ENCODE peak calls at places on chromosomes 6 and 20, in seven cellular contexts. G is ecto neural progenitor cell, C is right lobe of liver, K is hepatocyte, A is psoas muscle, V is putamen, J is COR-L47. N is an unnamed sample.

GRCh38 chr6:98844244-98845161 is 10.1 kb downstream of the POU3F2 start:
- DNase-seq in G (peak; percentile 76), C (no peak), K (no peak), A (no peak), V (peak; percentile 40), J (peak; percentile 12), N (no peak)

GRCh38 chr6:159229526-159229925 is 60.3 kb downstream of the FNDC1 start:
- DNase-seq in G (no peak), C (no peak), K (no peak), A (no peak), V (no peak), J (no peak), N (no peak)

GRCh38 chr20:62577447-62577846 is 64.9 kb upstream of the SLCO4A1 start:
- DNase-seq in G (no peak), C (no peak), K (no peak), A (peak; percentile 73), V (no peak), J (no peak), N (no peak)

GRCh38 chr6:146857180-146857959 is 258.6 kb downstream of the ADGB start:
- DNase-seq in G (peak; percentile 87), C (peak; percentile 84), K (peak; percentile 90), A (peak; percentile 92), V (peak; percentile 87), J (peak; percentile 50), N (peak; percentile 58)

GRCh38 chr6:158622545-158623190 is 21.9 kb downstream of the DYNLT1 start:
- DNase-seq in G (no peak), C (no peak), K (no peak), A (no peak), V (no peak), J (no peak), N (no peak)

GRCh38 chr6:170444056-170444505 is 109.0 kb downstream of the PSMB1 start:
- DNase-seq in G (no peak), C (no peak), K (no peak), A (peak; percentile 54), V (no peak), J (no peak), N (no peak)

GRCh38 chr6:159760602-159761057 is 1.2 kb upstream of the ACAT2 start:
- DNase-seq in G (peak; percentile 54), C (no peak), K (peak; percentile 16), A (no peak), V (no peak), J (no peak), N (no peak)

GRCh38 chr6:43965628-43966373 is 161.5 kb downstream of the MRPL14 start:
- DNase-seq in G (no peak), C (no peak), K (no peak), A (no peak), V (no peak), J (no peak), N (no peak)

GRCh38 chr6:143400258-143401059 is 50.0 kb downstream of the ADAT2 start:
- DNase-seq in G (no peak), C (no peak), K (no peak), A (no peak), V (no peak), J (no peak), N (no peak)

GRCh38 chr6:170276369-170277057 is 14.4 kb downstream of the DLL1 start:
- DNase-seq in G (no peak), C (peak; percentile 62), K (no peak), A (peak; percentile 79), V (no peak), J (no peak), N (no peak)

GRCh38 chr6:81766482-81767069 is 14.1 kb upstream of the TENT5A start:
- DNase-seq in G (no peak), C (no peak), K (peak; percentile 44), A (no peak), V (no peak), J (no peak), N (no peak)

GRCh38 chr6:82246802-82247633 is 526 bp downstream of the IBTK start:
- DNase-seq in G (peak; percentile 84), C (peak; percentile 61), K (peak; percentile 84), A (peak; percentile 79), V (peak; percentile 63), J (peak; percentile 52), N (no peak)

GRCh38 chr6:45741437-45742166 is 274.1 kb downstream of the CLIC5 start:
- DNase-seq in G (no peak), C (no peak), K (no peak), A (no peak), V (peak; percentile 37), J (no peak), N (no peak)

GRCh38 chr20:63740070-63740500 is 509 bp downstream of the SLC2A4RG start:
- DNase-seq in G (peak; percentile 81), C (peak; percentile 51), K (peak; percentile 86), A (peak; percentile 80), V (no peak), J (no peak), N (no peak)

GRCh38 chr20:31608256-31608980 is 3.3 kb downstream of the ID1 start:
- DNase-seq in G (peak; percentile 84), C (peak; percentile 94), K (peak; percentile 100), A (peak; percentile 84), V (no peak), J (peak; percentile 97), N (peak; percentile 41)

GRCh38 chr20:36573103-36573797 is at the start of gene TGIF2:
- DNase-seq in G (peak; percentile 95), C (peak; percentile 89), K (peak; percentile 97), A (peak; percentile 85), V (peak; percentile 33), J (peak; percentile 32), N (peak; percentile 37)

GRCh38 chr6:96837138-96837971 is at the start of gene GPR63:
- DNase-seq in G (peak; percentile 84), C (peak; percentile 61), K (peak; percentile 82), A (peak; percentile 72), V (peak; percentile 60), J (peak; percentile 58), N (peak; percentile 24)

GRCh38 chr6:111087871-111088667 is 766 bp downstream of the SLC16A10 start:
- DNase-seq in G (peak; percentile 56), C (peak; percentile 43), K (peak; percentile 46), A (no peak), V (peak; percentile 25), J (no peak), N (no peak)

GRCh38 chr6:37209461-37210205 is 39.7 kb downstream of the PIM1 start:
- DNase-seq in G (no peak), C (no peak), K (no peak), A (no peak), V (no peak), J (no peak), N (no peak)

GRCh38 chr20:43102394-43102793 is 87.3 kb downstream of the PTPRT start:
- DNase-seq in G (no peak), C (no peak), K (no peak), A (no peak), V (no peak), J (no peak), N (no peak)

GRCh38 chr20:59821201-59821600 is 112.2 kb downstream of the SYCP2 start:
- DNase-seq in G (peak; percentile 32), C (no peak), K (no peak), A (no peak), V (no peak), J (no peak), N (no peak)

GRCh38 chr6:25769983-25770382 is 15.4 kb downstream of the SLC17A4 start:
- DNase-seq in G (no peak), C (peak; percentile 20), K (no peak), A (no peak), V (no peak), J (no peak), N (no peak)

GRCh38 chr20:46255440-46256104 is 52.7 kb downstream of the CDH22 start:
- DNase-seq in G (no peak), C (peak; percentile 89), K (peak; percentile 75), A (peak; percentile 82), V (peak; percentile 39), J (peak; percentile 97), N (peak; percentile 48)